ENCODE peak calls at places on chromosomes 2 and 18, in eight cellular contexts. A, F, U, S, Q, G, O and E are unnamed samples.

GRCh38 chr2:123839326-123839725 is 185.8 kb upstream of the CNTNAP5 start:
- DNase-seq in A (no peak), F (no peak), U (no peak), S (no peak), Q (no peak), G (no peak), O (peak), E (no peak)

GRCh38 chr2:25960920-25961319 is 21.4 kb downstream of the KIF3C start:
- DNase-seq in A (peak), F (no peak), U (peak), S (peak), Q (no peak), G (no peak), O (peak), E (peak)

GRCh38 chr2:20868377-20868776 is 45.5 kb upstream of the LDAH start:
- DNase-seq in A (no peak), F (no peak), U (no peak), S (no peak), Q (no peak), G (no peak), O (peak), E (no peak)

GRCh38 chr2:72953976-72954375 is 36.7 kb downstream of the EMX1 start:
- DNase-seq in A (no peak), F (no peak), U (no peak), S (no peak), Q (no peak), G (no peak), O (no peak), E (no peak)

GRCh38 chr2:163774862-163775261 is 39.1 kb upstream of the FIGN start:
- DNase-seq in A (peak), F (peak), U (no peak), S (peak), Q (no peak), G (no peak), O (peak), E (peak)

GRCh38 chr2:135701442-135701841 is 40.2 kb upstream of the UBXN4 start:
- DNase-seq in A (peak), F (peak), U (no peak), S (peak), Q (no peak), G (no peak), O (peak), E (peak)

GRCh38 chr2:71618327-71619113 is 165.2 kb downstream of the DYSF start:
- DNase-seq in A (peak), F (no peak), U (peak), S (no peak), Q (peak), G (no peak), O (no peak), E (no peak)

GRCh38 chr18:48893559-48894265 is 57.1 kb downstream of the SMAD7 start:
- DNase-seq in A (no peak), F (no peak), U (no peak), S (no peak), Q (peak), G (peak), O (no peak), E (no peak)

GRCh38 chr2:240452471-240453256 is 17.2 kb downstream of the GPC1 start:
- DNase-seq in A (peak), F (no peak), U (no peak), S (peak), Q (peak), G (peak), O (peak), E (peak)

GRCh38 chr2:218986148-218986761 is 1.3 kb upstream of the FEV start:
- DNase-seq in A (no peak), F (no peak), U (no peak), S (no peak), Q (no peak), G (no peak), O (no peak), E (no peak)
- H3K4me3 ChIP-seq in A (no peak), F (no peak), U (no peak), S (no peak), Q (no peak), G (no peak), O (no peak), E (no peak)

GRCh38 chr18:80200171-80200931 is 47.0 kb downstream of the PARD6G start:
- DNase-seq in A (peak), F (no peak), U (no peak), S (no peak), Q (no peak), G (no peak), O (no peak), E (no peak)
- TF ChIP-seq CTCF in A (peak), F (no peak), U (no peak), S (no peak), Q (no peak), G (no peak), O (peak), E (peak)

GRCh38 chr2:230735884-230736283 is 23.2 kb downstream of the CAB39 start:
- DNase-seq in A (no peak), F (no peak), U (no peak), S (no peak), Q (no peak), G (no peak), O (no peak), E (no peak)

GRCh38 chr2:230739961-230740360 is 27.3 kb downstream of the CAB39 start:
- DNase-seq in A (no peak), F (no peak), U (no peak), S (no peak), Q (no peak), G (no peak), O (no peak), E (no peak)

GRCh38 chr2:230737791-230738226 is 25.2 kb downstream of the CAB39 start:
- DNase-seq in A (no peak), F (peak), U (no peak), S (peak), Q (peak), G (no peak), O (peak), E (peak)

GRCh38 chr2:230738924-230739323 is 26.3 kb downstream of the CAB39 start:
- DNase-seq in A (no peak), F (no peak), U (no peak), S (no peak), Q (no peak), G (no peak), O (no peak), E (no peak)

GRCh38 chr2:230738391-230738811 is 25.8 kb downstream of the CAB39 start:
- DNase-seq in A (peak), F (no peak), U (no peak), S (peak), Q (no peak), G (no peak), O (no peak), E (peak)
- H3K4me3 ChIP-seq in A (no peak), F (no peak), U (no peak), S (no peak), Q (no peak), G (no peak), O (no peak), E (no peak)

GRCh38 chr2:120252207-120253020 is at the start of gene RALB:
- DNase-seq in A (peak), F (no peak), U (peak), S (peak), Q (peak), G (peak), O (peak), E (peak)

GRCh38 chr2:120251863-120252206 is 817 bp upstream of the RALB start:
- DNase-seq in A (no peak), F (no peak), U (no peak), S (no peak), Q (peak), G (no peak), O (no peak), E (no peak)

GRCh38 chr2:120251077-120251476 is 1.6 kb upstream of the RALB start:
- DNase-seq in A (no peak), F (no peak), U (no peak), S (no peak), Q (no peak), G (no peak), O (no peak), E (no peak)

GRCh38 chr2:120254178-120254577 is 1.5 kb downstream of the RALB start:
- DNase-seq in A (no peak), F (no peak), U (no peak), S (peak), Q (no peak), G (no peak), O (no peak), E (no peak)

GRCh38 chr2:120253021-120253882 is 600 bp downstream of the RALB start:
- DNase-seq in A (peak), F (no peak), U (peak), S (peak), Q (peak), G (peak), O (peak), E (peak)
- TF ChIP-seq CTCF in A (peak), F (peak), U (peak), S (peak), Q (no peak), G (peak), O (peak), E (peak)

GRCh38 chr2:43636616-43637015 is 444 bp upstream of the PLEKHH2 start:
- DNase-seq in A (no peak), F (no peak), U (no peak), S (no peak), Q (no peak), G (peak), O (no peak), E (no peak)

GRCh38 chr2:43631918-43632317 is 5.1 kb upstream of the PLEKHH2 start:
- DNase-seq in A (no peak), F (no peak), U (no peak), S (no peak), Q (no peak), G (no peak), O (no peak), E (no peak)

GRCh38 chr2:43637030-43637803 is at the start of gene PLEKHH2:
- DNase-seq in A (peak), F (no peak), U (peak), S (peak), Q (peak), G (peak), O (peak), E (peak)

GRCh38 chr2:43634604-43635306 is 2.3 kb upstream of the PLEKHH2 start:
- DNase-seq in A (peak), F (peak), U (no peak), S (peak), Q (no peak), G (no peak), O (peak), E (peak)
- H3K4me3 ChIP-seq in A (no peak), F (no peak), U (no peak), S (no peak), Q (no peak), G (no peak), O (no peak), E (peak)

DNA sequence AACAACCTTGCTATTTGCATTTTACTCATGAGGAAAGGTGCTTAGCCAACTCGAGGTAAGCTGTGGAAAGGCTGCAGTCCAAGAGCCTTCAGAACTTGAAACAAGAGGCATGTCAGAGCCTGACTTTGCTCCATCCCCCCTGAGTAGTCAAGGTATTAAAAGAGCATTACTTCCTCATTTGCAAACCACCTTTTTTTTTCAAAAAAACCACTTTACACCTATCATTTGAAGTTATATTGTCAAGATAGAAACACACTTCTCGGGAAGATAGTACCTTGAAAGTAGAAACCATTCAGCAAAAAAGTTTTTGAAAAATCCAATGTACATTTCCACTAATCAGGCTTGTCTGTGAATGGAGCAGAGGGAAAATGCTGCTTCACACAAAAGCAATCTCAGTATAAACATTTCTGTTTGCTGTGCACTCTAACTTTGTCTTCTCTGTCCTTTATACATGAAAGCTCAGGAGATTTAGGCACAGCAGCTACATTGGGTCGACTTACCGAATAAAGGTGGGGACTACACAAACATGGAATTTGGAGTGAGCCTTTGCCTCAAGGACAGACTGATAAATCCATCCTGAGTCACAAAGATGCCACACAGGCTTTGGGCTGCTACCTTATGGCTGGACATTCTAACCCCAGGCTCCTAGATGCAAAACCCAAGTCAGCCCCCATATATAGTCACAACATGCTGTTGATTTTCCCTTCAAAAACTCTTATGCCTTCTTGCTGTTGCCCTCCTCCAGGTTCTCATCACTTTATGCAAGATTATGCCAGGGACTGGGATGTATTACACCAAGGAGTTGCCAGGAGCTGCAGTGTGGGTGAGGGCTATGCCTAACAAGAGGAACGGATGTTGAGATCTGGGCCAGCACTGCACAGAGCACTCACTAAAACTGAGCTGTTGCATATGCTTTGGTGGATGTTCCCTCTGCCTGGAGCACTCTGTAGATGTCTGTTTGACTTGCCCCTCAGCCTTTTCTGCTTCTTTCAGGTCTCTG is 41.4 kb upstream of the EML4 start:
- DNase-seq in A (no peak), F (no peak), U (no peak), S (no peak), Q (no peak), G (no peak), O (peak), E (no peak)
- TF ChIP-seq CTCF in A (no peak), F (no peak), U (no peak), S (no peak), Q (no peak), G (no peak), O (no peak), E (no peak)